ENCODE peak calls at places on chromosomes 12 and 14, in ten cellular contexts. E, R, U, Y, N, Q, O, W, K and S are unnamed samples.

GRCh38 chr14:100072783-100073346 is 7.6 kb downstream of the EVL start:
- DNase-seq in Y (no peak), U (peak; percentile 46), O (no peak), W (no peak), Q (no peak), R (no peak), E (no peak), K (no peak), N (peak; percentile 56), S (no peak)

GRCh38 chr12:56193025-56193578 is 3.8 kb upstream of the SMARCC2 start:
- DNase-seq in K (no peak), O (peak; percentile 60), U (peak; percentile 94), W (peak; percentile 85), Y (peak; percentile 66), Q (peak; percentile 87), N (peak; percentile 64), R (peak; percentile 74), E (peak; percentile 73), S (peak; percentile 89)

GRCh38 chr12:96210376-96211055 is 16.3 kb downstream of the ELK3 start:
- DNase-seq in R (no peak), O (no peak), W (no peak), Y (no peak), Q (no peak), E (no peak), K (no peak), U (no peak), N (no peak), S (peak; percentile 14)

GRCh38 chr12:57610553-57611115 is 601 bp upstream of the ARHGEF25 start:
- DNase-seq in W (no peak), Q (no peak), K (peak; percentile 94), O (no peak), R (no peak), N (no peak), U (no peak), E (peak; percentile 85), Y (no peak), S (no peak)

GRCh38 chr12:666766-667308 is 3.6 kb upstream of the NINJ2 start:
- DNase-seq in O (no peak), E (no peak), W (no peak), R (no peak), K (peak; percentile 70), Q (peak; percentile 72), U (no peak), Y (no peak), N (no peak), S (no peak)

GRCh38 chr12:75578546-75578945 is 67.1 kb upstream of the KRR1 start:
- DNase-seq in W (no peak), K (no peak), R (no peak), Q (no peak), O (no peak), E (no peak), Y (no peak), U (no peak), N (no peak), S (no peak)

GRCh38 chr14:69475194-69475818 is 9.2 kb upstream of the PLEKHD1 start:
- DNase-seq in R (no peak), U (no peak), Q (no peak), N (no peak), Y (no peak), O (no peak), K (peak; percentile 45), W (peak; percentile 48), E (peak; percentile 51), S (peak; percentile 35)

GRCh38 chr14:52427460-52427859 is 113.3 kb downstream of the PTGER2 start:
- DNase-seq in Q (no peak), N (no peak), O (no peak), U (no peak), R (no peak), E (no peak), K (no peak), W (no peak), Y (no peak), S (no peak)

GRCh38 chr12:70661762-70662161 is 24.5 kb upstream of the PTPRB start:
- DNase-seq in K (no peak), E (no peak), U (no peak), Q (no peak), O (peak; percentile 74), R (no peak), Y (no peak), N (no peak), W (no peak), S (no peak)

GRCh38 chr14:58428011-58428807 is 690 bp downstream of the KIAA0586 start:
- DNase-seq in R (peak; percentile 46), W (peak; percentile 4), U (peak; percentile 65), Q (peak; percentile 46), O (no peak), N (no peak), Y (peak; percentile 12), E (peak; percentile 35), K (no peak), S (peak; percentile 64)

GRCh38 chr12:100493371-100494012 is 19.8 kb downstream of the NR1H4 start:
- DNase-seq in R (no peak), N (no peak), U (no peak), O (no peak), W (no peak), E (no peak), Q (no peak), Y (no peak), K (no peak), S (no peak)

GRCh38 chr14:26444745-26445144 is 153.1 kb downstream of the NOVA1 start:
- DNase-seq in E (no peak), R (no peak), Q (no peak), O (no peak), U (no peak), N (no peak), Y (no peak), K (no peak), W (no peak), S (no peak)

GRCh38 chr14:52313493-52313881 is 625 bp upstream of the PTGER2 start:
- DNase-seq in U (no peak), K (no peak), N (no peak), Q (no peak), R (peak; percentile 51), Y (no peak), E (no peak), W (no peak), O (no peak), S (no peak)

GRCh38 chr12:108313609-108314331 is 25.3 kb downstream of the CMKLR1 start:
- DNase-seq in W (no peak), R (no peak), Q (no peak), Y (peak; percentile 44), U (peak; percentile 67), O (no peak), N (no peak), E (peak; percentile 41), K (no peak), S (no peak)

GRCh38 chr12:130097798-130098255 is 64.4 kb upstream of the FZD10 start:
- DNase-seq in R (no peak), K (no peak), N (no peak), E (no peak), Q (peak; percentile 2), O (no peak), W (no peak), Y (no peak), U (no peak), S (peak; percentile 49)

GRCh38 chr12:20555015-20555414 is 140.1 kb upstream of the SLCO1C1 start:
- DNase-seq in U (no peak), K (no peak), E (no peak), R (no peak), O (no peak), N (no peak), W (no peak), Q (no peak), Y (no peak), S (no peak)

GRCh38 chr14:63727231-63727735 is 582 bp downstream of the SGPP1 start:
- DNase-seq in N (peak; percentile 10), E (peak; percentile 82), R (peak; percentile 24), Q (no peak), O (peak; percentile 15), Y (peak; percentile 36), U (peak; percentile 39), K (peak; percentile 88), W (peak; percentile 34), S (peak; percentile 57)

GRCh38 chr14:90467501-90467900 is 70.7 kb downstream of the CALM1 start:
- DNase-seq in Q (no peak), O (no peak), W (no peak), R (no peak), N (no peak), U (no peak), Y (no peak), E (no peak), K (no peak), S (no peak)

GRCh38 chr12:13181375-13182070 is 15.0 kb upstream of the EMP1 start:
- DNase-seq in N (no peak), Q (no peak), O (no peak), U (no peak), Y (no peak), R (no peak), W (no peak), E (no peak), K (peak; percentile 31), S (no peak)

GRCh38 chr12:80556566-80556965 is 112.5 kb downstream of the PTPRQ start:
- DNase-seq in N (no peak), O (no peak), R (no peak), Y (no peak), Q (no peak), U (no peak), K (no peak), E (no peak), W (no peak), S (no peak)